ENCODE peak calls at places on chromosomes 11 and 22, in ten cellular contexts. P is activated naive CD4-positive, alpha-beta T cell treated with anti-CD3 and anti-CD28 coated beads, Interleukin-2, amount 50 U/mL, for 16 hours; T is neuronal stem cell; I is HEK293T; X is mucosa of gallbladder; Z is stimulated activated CD8-positive, alpha-beta memory T cell treated with anti-CD3 and anti-CD28 coated beads, Interleukin-15, amount 100 ng/mL, for 1 hour; N is psoas muscle; V is fibroblast of lung; A is esophagus squamous epithelium; O is dermis blood vessel endothelial cell. D is an unnamed sample.

GRCh38 chr11:92340839-92341238 is 116.2 kb downstream of the FAT3 start:
- DNase-seq in Z (no peak), P (no peak), O (no peak), N (no peak), V (peak; percentile 24), I (peak; percentile 53), A (no peak), T (no peak), X (peak; percentile 13), D (no peak)

GRCh38 chr22:29382575-29383328 is 5.6 kb downstream of the AP1B1 start:
- DNase-seq in O (peak; percentile 53), V (no peak), P (no peak), A (no peak), I (no peak), X (peak; percentile 80), N (no peak), Z (no peak), T (no peak), D (no peak)

GRCh38 chr11:115848080-115848479 is 343.9 kb upstream of the CADM1 start:
- DNase-seq in V (no peak), Z (no peak), I (no peak), O (no peak), N (no peak), T (no peak), P (no peak), X (peak; percentile 36), A (no peak), D (no peak)

GRCh38 chr22:21615731-21616130 is 14.1 kb downstream of the YDJC start:
- DNase-seq in Z (no peak), V (no peak), X (no peak), I (no peak), O (no peak), P (no peak), T (no peak), A (no peak), N (no peak), D (no peak)

GRCh38 chr11:77249427-77249826 is 52.1 kb downstream of the GDPD4 start:
- DNase-seq in Z (no peak), I (no peak), O (peak; percentile 44), X (no peak), T (no peak), N (no peak), V (no peak), P (no peak), A (no peak), D (no peak)

GRCh38 chr11:61880454-61880853 is 10.9 kb downstream of the FADS3 start:
- DNase-seq in I (no peak), V (no peak), A (no peak), P (no peak), T (no peak), Z (no peak), N (no peak), X (no peak), O (no peak), D (no peak)

GRCh38 chr11:90447651-90448050 is 224.8 kb upstream of the CHORDC1 start:
- DNase-seq in N (no peak), A (no peak), P (no peak), T (no peak), I (no peak), X (no peak), Z (no peak), V (no peak), O (no peak), D (no peak)

GRCh38 chr22:36377022-36377631 is 10.6 kb downstream of the MYH9 start:
- DNase-seq in Z (no peak), O (peak; percentile 33), I (no peak), T (no peak), V (no peak), N (no peak), X (no peak), P (no peak), A (no peak), D (peak; percentile 82)

GRCh38 chr11:31871310-31872073 is 60.4 kb upstream of the PAX6 start:
- DNase-seq in A (no peak), V (no peak), I (no peak), P (no peak), N (no peak), O (no peak), Z (no peak), T (no peak), X (no peak), D (no peak)

GRCh38 chr22:26722159-26722558 is 64.8 kb downstream of the MIAT start:
- DNase-seq in Z (no peak), O (no peak), V (no peak), P (no peak), T (no peak), N (no peak), A (no peak), X (no peak), I (no peak), D (no peak)

GRCh38 chr11:122395282-122395681 is 260.2 kb upstream of the UBASH3B start:
- DNase-seq in X (no peak), I (no peak), A (no peak), T (no peak), P (no peak), O (no peak), N (no peak), V (no peak), Z (no peak), D (no peak)

GRCh38 chr22:41352058-41352457 is 29.7 kb upstream of the TEF start:
- DNase-seq in A (no peak), V (peak; percentile 58), T (no peak), P (no peak), I (no peak), X (no peak), N (no peak), Z (no peak), O (peak; percentile 22), D (no peak)

GRCh38 chr11:113446112-113446511 is 29.1 kb downstream of the DRD2 start:
- DNase-seq in T (no peak), Z (no peak), P (no peak), V (no peak), O (no peak), N (no peak), A (no peak), X (no peak), I (no peak), D (no peak)

GRCh38 chr11:119422505-119423416 is at the start of gene THY1:
- DNase-seq in I (no peak), T (peak; percentile 67), O (no peak), Z (no peak), A (no peak), V (peak; percentile 58), N (no peak), P (no peak), X (no peak), D (no peak)

GRCh38 chr22:35353318-35353717 is 27.6 kb upstream of the HMOX1 start:
- DNase-seq in V (no peak), O (no peak), A (no peak), I (no peak), N (no peak), Z (no peak), T (no peak), X (no peak), P (no peak), D (no peak)

GRCh38 chr22:30204742-30205111 is 41.8 kb downstream of the LIF start:
- DNase-seq in I (no peak), V (peak; percentile 91), X (peak; percentile 54), Z (no peak), O (no peak), P (no peak), T (no peak), A (no peak), N (peak; percentile 70), D (no peak)

GRCh38 chr11:75263944-75264349 is 23.4 kb downstream of the TPBGL start:
- DNase-seq in O (peak; percentile 38), X (no peak), A (no peak), N (peak; percentile 56), I (no peak), P (peak; percentile 10), V (peak; percentile 41), Z (no peak), T (no peak), D (no peak)

GRCh38 chr22:39622881-39623367 is 52.4 kb downstream of the CACNA1I start:
- DNase-seq in Z (peak; percentile 40), N (peak; percentile 86), A (no peak), O (peak; percentile 70), V (peak; percentile 22), T (peak; percentile 45), P (peak; percentile 70), I (peak; percentile 85), X (peak; percentile 52), D (peak; percentile 58)

GRCh38 chr11:119709638-119710346 is 19.2 kb downstream of the NECTIN1 start:
- DNase-seq in Z (no peak), T (peak; percentile 91), P (no peak), X (no peak), I (no peak), V (peak; percentile 85), N (no peak), A (no peak), O (no peak), D (no peak)